ENCODE peak calls at places on chromosomes 16 and 17, in seven cellular contexts. One of them, this sample, is unnamed.

GRCh38 chr17:62792122-62792800 is 15.9 kb downstream of the MARCHF10 start:
- DNase-seq in transverse colon: no peak
- DNase-seq in fibroblast of pulmonary artery: peak
- DNase-seq in spleen: no peak
- DNase-seq in RWPE1: no peak
- DNase-seq in GM20000: no peak
- DNase-seq in prostate gland: no peak
- DNase-seq in this sample: peak

GRCh38 chr17:72118588-72119279 is 2.1 kb upstream of the SOX9 start:
- DNase-seq in GM20000: peak
- DNase-seq in fibroblast of pulmonary artery: peak
- DNase-seq in RWPE1: peak
- DNase-seq in prostate gland: peak
- DNase-seq in transverse colon: peak
- DNase-seq in spleen: no peak
- DNase-seq in this sample: peak

GRCh38 chr17:67032382-67032781 is 12.0 kb upstream of the CACNG1 start:
- DNase-seq in transverse colon: no peak
- DNase-seq in GM20000: no peak
- DNase-seq in RWPE1: no peak
- DNase-seq in spleen: no peak
- DNase-seq in fibroblast of pulmonary artery: no peak
- DNase-seq in prostate gland: no peak
- DNase-seq in this sample: no peak

GRCh38 chr17:14015286-14015685 is 54.0 kb upstream of the COX10 start:
- DNase-seq in RWPE1: no peak
- DNase-seq in transverse colon: no peak
- DNase-seq in prostate gland: no peak
- DNase-seq in GM20000: no peak
- DNase-seq in fibroblast of pulmonary artery: no peak
- DNase-seq in spleen: no peak
- DNase-seq in this sample: no peak

GRCh38 chr17:77400445-77400870 is 259.7 kb downstream of the SEC14L1 start:
- DNase-seq in RWPE1: no peak
- DNase-seq in transverse colon: no peak
- DNase-seq in fibroblast of pulmonary artery: no peak
- DNase-seq in spleen: peak
- DNase-seq in GM20000: peak
- DNase-seq in prostate gland: no peak
- DNase-seq in this sample: no peak

GRCh38 chr16:66437391-66437945 is 10.4 kb downstream of the BEAN1 start:
- DNase-seq in spleen: no peak
- DNase-seq in RWPE1: no peak
- DNase-seq in transverse colon: no peak
- DNase-seq in GM20000: no peak
- DNase-seq in prostate gland: no peak
- DNase-seq in fibroblast of pulmonary artery: no peak
- DNase-seq in this sample: no peak

GRCh38 chr17:9798724-9799123 is 7.3 kb upstream of the DHRS7C start:
- DNase-seq in prostate gland: no peak
- DNase-seq in GM20000: no peak
- DNase-seq in transverse colon: no peak
- DNase-seq in fibroblast of pulmonary artery: no peak
- DNase-seq in RWPE1: no peak
- DNase-seq in spleen: no peak
- DNase-seq in this sample: no peak

GRCh38 chr17:37790153-37790552 is 45.3 kb upstream of the HNF1B start:
- DNase-seq in spleen: no peak
- DNase-seq in GM20000: no peak
- DNase-seq in fibroblast of pulmonary artery: no peak
- DNase-seq in prostate gland: no peak
- DNase-seq in transverse colon: no peak
- DNase-seq in RWPE1: no peak
- DNase-seq in this sample: no peak

GRCh38 chr16:68298907-68299515 is 11.7 kb downstream of the SLC7A6OS start:
- DNase-seq in transverse colon: no peak
- DNase-seq in RWPE1: peak
- DNase-seq in prostate gland: peak
- DNase-seq in spleen: no peak
- DNase-seq in fibroblast of pulmonary artery: peak
- DNase-seq in GM20000: no peak
- DNase-seq in this sample: no peak

GRCh38 chr17:58121925-58122324 is 26.3 kb upstream of the OR4D1 start:
- DNase-seq in GM20000: no peak
- DNase-seq in fibroblast of pulmonary artery: peak
- DNase-seq in prostate gland: no peak
- DNase-seq in transverse colon: no peak
- DNase-seq in spleen: no peak
- DNase-seq in RWPE1: peak
- DNase-seq in this sample: peak

GRCh38 chr17:45052052-45052772 is 780 bp upstream of the DCAKD start:
- DNase-seq in GM20000: no peak
- DNase-seq in RWPE1: no peak
- DNase-seq in fibroblast of pulmonary artery: no peak
- DNase-seq in prostate gland: peak
- DNase-seq in spleen: peak
- DNase-seq in transverse colon: peak
- DNase-seq in this sample: peak

GRCh38 chr17:36715951-36716350 is 114.6 kb downstream of the MRM1 start:
- DNase-seq in spleen: no peak
- DNase-seq in fibroblast of pulmonary artery: no peak
- DNase-seq in prostate gland: no peak
- DNase-seq in GM20000: no peak
- DNase-seq in RWPE1: no peak
- DNase-seq in transverse colon: no peak
- DNase-seq in this sample: no peak

GRCh38 chr16:64907844-64908243 is 214.0 kb downstream of the CDH11 start:
- DNase-seq in GM20000: no peak
- DNase-seq in RWPE1: no peak
- DNase-seq in fibroblast of pulmonary artery: peak
- DNase-seq in transverse colon: no peak
- DNase-seq in prostate gland: no peak
- DNase-seq in spleen: no peak
- DNase-seq in this sample: no peak

GRCh38 chr16:23803591-23804123 is 32.1 kb upstream of the PRKCB start:
- DNase-seq in spleen: peak
- DNase-seq in fibroblast of pulmonary artery: peak
- DNase-seq in RWPE1: peak
- DNase-seq in GM20000: peak
- DNase-seq in transverse colon: peak
- DNase-seq in prostate gland: peak
- DNase-seq in this sample: peak

GRCh38 chr16:70267516-70267915 is 15.8 kb upstream of the EXOSC6 start:
- DNase-seq in fibroblast of pulmonary artery: peak
- DNase-seq in RWPE1: no peak
- DNase-seq in prostate gland: no peak
- DNase-seq in spleen: no peak
- DNase-seq in GM20000: no peak
- DNase-seq in transverse colon: peak
- DNase-seq in this sample: peak

GRCh38 chr17:55421179-55421934 is at the start of gene MMD:
- DNase-seq in RWPE1: peak
- DNase-seq in GM20000: no peak
- DNase-seq in prostate gland: peak
- DNase-seq in transverse colon: peak
- DNase-seq in spleen: peak
- DNase-seq in fibroblast of pulmonary artery: no peak
- DNase-seq in this sample: no peak

GRCh38 chr16:52456368-52456767 is 90.6 kb downstream of the TOX3 start:
- DNase-seq in spleen: no peak
- DNase-seq in RWPE1: no peak
- DNase-seq in prostate gland: no peak
- DNase-seq in GM20000: no peak
- DNase-seq in transverse colon: no peak
- DNase-seq in fibroblast of pulmonary artery: no peak
- DNase-seq in this sample: peak

GRCh38 chr17:72287586-72287985 is 166.8 kb downstream of the SOX9 start:
- DNase-seq in prostate gland: peak
- DNase-seq in transverse colon: no peak
- DNase-seq in spleen: no peak
- DNase-seq in RWPE1: no peak
- DNase-seq in fibroblast of pulmonary artery: no peak
- DNase-seq in GM20000: no peak
- DNase-seq in this sample: no peak

GRCh38 chr16:3256876-3257465 is 538 bp upstream of the MEFV start:
- DNase-seq in prostate gland: no peak
- DNase-seq in RWPE1: no peak
- DNase-seq in transverse colon: no peak
- DNase-seq in spleen: no peak
- DNase-seq in fibroblast of pulmonary artery: peak
- DNase-seq in GM20000: no peak
- DNase-seq in this sample: no peak

GRCh38 chr17:78479369-78479768 is 97.8 kb downstream of the DNAH17 start:
- DNase-seq in spleen: no peak
- DNase-seq in RWPE1: no peak
- DNase-seq in prostate gland: no peak
- DNase-seq in transverse colon: no peak
- DNase-seq in fibroblast of pulmonary artery: no peak
- DNase-seq in GM20000: no peak
- DNase-seq in this sample: no peak

GRCh38 chr17:74527081-74527480 is 4.2 kb downstream of the CD300LB start:
- DNase-seq in transverse colon: no peak
- DNase-seq in GM20000: no peak
- DNase-seq in fibroblast of pulmonary artery: no peak
- DNase-seq in RWPE1: no peak
- DNase-seq in spleen: no peak
- DNase-seq in prostate gland: no peak
- DNase-seq in this sample: no peak

DNA sequence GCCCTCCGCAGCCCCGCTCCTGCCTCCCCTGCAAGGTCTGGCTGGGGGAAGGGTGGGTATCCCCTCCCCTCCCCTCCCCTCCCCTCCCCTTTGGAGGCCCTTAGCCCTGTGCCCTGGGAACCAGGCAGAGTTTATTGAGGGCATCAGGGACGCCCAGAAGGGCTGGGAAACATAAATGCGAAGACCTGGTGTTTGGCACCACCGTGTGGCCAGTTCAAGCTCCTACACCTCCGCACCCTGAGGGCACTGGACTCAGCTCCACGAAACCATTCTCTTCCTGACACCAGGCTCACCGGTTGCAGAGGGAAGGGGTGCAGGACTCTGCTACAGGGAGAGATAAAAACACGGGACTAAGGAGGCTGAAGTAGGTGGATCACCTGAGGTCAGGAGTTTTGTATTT is 1.0 kb upstream of the AIPL1 start:
- DNase-seq in RWPE1: peak
- DNase-seq in fibroblast of pulmonary artery: peak
- DNase-seq in prostate gland: peak
- DNase-seq in transverse colon: peak
- DNase-seq in GM20000: peak
- DNase-seq in spleen: peak
- DNase-seq in this sample: peak
- TF ChIP-seq CTCF in RWPE1: peak
- TF ChIP-seq CTCF in fibroblast of pulmonary artery: peak
- TF ChIP-seq CTCF in prostate gland: peak
- TF ChIP-seq CTCF in transverse colon: peak
- TF ChIP-seq CTCF in GM20000: peak
- TF ChIP-seq CTCF in spleen: peak
- TF ChIP-seq CTCF in this sample: peak

GRCh38 chr17:60284709-60285108 is 107.2 kb downstream of the USP32 start:
- DNase-seq in GM20000: no peak
- DNase-seq in RWPE1: no peak
- DNase-seq in prostate gland: no peak
- DNase-seq in fibroblast of pulmonary artery: no peak
- DNase-seq in spleen: no peak
- DNase-seq in transverse colon: no peak
- DNase-seq in this sample: no peak
- TF ChIP-seq CTCF in GM20000: no peak
- TF ChIP-seq CTCF in RWPE1: no peak
- TF ChIP-seq CTCF in prostate gland: no peak
- TF ChIP-seq CTCF in fibroblast of pulmonary artery: no peak
- TF ChIP-seq CTCF in spleen: no peak
- TF ChIP-seq CTCF in transverse colon: no peak
- TF ChIP-seq CTCF in this sample: no peak

DNA sequence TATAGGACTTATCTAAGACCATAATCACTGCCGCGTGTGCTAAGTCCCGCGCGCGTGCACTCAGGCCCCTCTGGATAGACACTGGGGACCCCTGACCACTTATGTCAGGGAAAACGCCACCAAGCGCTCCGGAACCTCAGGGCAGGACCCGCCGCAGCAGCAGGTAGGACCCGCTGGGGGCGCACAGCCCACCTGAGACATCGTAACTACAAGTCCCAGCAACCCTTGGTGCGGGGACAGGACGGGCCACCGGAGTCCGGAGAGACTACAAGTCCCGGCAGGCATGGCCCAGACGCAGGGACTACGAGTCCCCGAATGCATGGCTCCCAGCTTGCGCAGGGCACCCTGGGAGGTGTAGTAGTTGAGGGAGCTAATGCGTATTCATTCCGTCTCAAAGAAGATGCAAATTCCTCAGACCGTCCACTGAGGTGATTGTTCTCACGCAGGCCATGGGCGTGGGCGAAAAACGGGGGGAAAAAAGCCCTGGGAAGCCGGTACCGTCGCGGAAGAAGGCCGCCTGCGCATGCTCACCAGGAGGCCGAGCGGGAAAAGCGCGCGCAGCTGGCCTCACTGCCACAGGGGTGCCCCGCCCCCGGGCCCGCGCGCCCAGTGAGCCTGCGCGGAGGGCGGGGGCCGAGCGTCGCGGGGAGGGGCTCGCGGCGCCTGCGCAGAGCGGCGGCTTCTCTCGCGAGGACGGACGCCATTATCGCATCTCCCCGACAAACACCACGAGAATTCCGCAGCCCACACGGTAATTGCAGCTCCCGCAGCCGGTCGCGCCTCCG is at the start of gene BANP:
- DNase-seq in GM20000: peak
- DNase-seq in fibroblast of pulmonary artery: peak
- DNase-seq in prostate gland: peak
- DNase-seq in spleen: peak
- DNase-seq in RWPE1: peak
- DNase-seq in transverse colon: peak
- DNase-seq in this sample: peak
- TF ChIP-seq CTCF in GM20000: peak
- TF ChIP-seq CTCF in fibroblast of pulmonary artery: peak
- TF ChIP-seq CTCF in prostate gland: peak
- TF ChIP-seq CTCF in spleen: peak
- TF ChIP-seq CTCF in RWPE1: peak
- TF ChIP-seq CTCF in transverse colon: peak
- TF ChIP-seq CTCF in this sample: peak

DNA sequence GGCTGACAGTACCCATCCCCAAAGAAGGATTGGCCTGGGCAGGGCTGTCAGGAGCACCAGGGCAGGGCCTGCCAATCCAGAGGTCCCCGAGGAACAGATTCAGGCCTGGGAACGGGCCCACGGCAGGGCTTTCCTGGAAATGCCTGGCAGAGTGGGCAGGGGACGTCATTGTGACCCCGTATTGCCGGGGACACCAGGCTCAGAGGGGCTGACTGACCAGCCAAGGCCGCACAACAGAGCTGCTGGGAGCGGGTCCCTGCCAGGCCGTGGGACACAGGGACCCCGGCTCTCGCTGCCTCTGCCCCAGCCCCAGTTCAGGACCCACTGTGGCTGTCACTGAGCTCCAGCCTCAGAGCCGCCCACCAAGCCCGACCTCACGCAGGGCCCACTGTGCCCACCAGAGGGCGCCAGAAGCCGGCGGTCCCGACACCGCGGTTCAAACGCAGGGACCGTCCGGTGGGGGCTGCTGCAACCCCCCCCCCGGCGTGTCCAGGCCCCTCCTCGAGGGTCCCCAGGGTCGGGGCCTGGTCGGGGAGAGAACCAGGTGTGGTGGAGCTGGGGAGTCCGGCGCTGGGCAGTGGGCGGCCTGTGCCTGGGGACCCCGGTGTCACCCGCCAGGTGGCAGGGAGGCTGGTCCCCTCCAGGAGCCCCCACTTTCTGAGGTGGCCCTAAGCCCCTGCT is 15.2 kb upstream of the SSTR5 start:
- DNase-seq in fibroblast of pulmonary artery: peak
- DNase-seq in transverse colon: peak
- DNase-seq in spleen: no peak
- DNase-seq in prostate gland: peak
- DNase-seq in GM20000: peak
- DNase-seq in RWPE1: peak
- DNase-seq in this sample: peak
- TF ChIP-seq CTCF in fibroblast of pulmonary artery: peak
- TF ChIP-seq CTCF in transverse colon: peak
- TF ChIP-seq CTCF in spleen: peak
- TF ChIP-seq CTCF in prostate gland: peak
- TF ChIP-seq CTCF in GM20000: peak
- TF ChIP-seq CTCF in RWPE1: peak
- TF ChIP-seq CTCF in this sample: peak

This sample was measured in Calu3.